ENCODE peak calls at places on chromosomes 1 and 21, in six cellular contexts. E is K562, O is GM12891, J is HepG2, V is H1, G is GM12878. N is an unnamed sample.

GRCh38 chr1:30373471-30374399 is 349.6 kb downstream of the MATN1 start:
- DNase-seq in V (no peak), O (no peak), J (no peak), E (no peak), G (no peak), N (no peak)

GRCh38 chr21:37266515-37267221 is 466 bp downstream of the VPS26C start:
- DNase-seq in V (no peak), E (no peak), J (peak), O (no peak), G (no peak), N (no peak)

GRCh38 chr1:204220217-204220616 is 6.4 kb upstream of the GOLT1A start:
- DNase-seq in V (no peak), J (no peak), G (no peak), E (no peak), O (no peak), N (no peak)

GRCh38 chr1:207486210-207486609 is 9.7 kb upstream of the CR1 start:
- DNase-seq in J (no peak), E (no peak), O (no peak), G (no peak), V (no peak), N (no peak)

GRCh38 chr21:44845418-44846200 is 27.7 kb upstream of the SUMO3 start:
- DNase-seq in J (peak), V (peak), E (peak), O (peak), G (no peak), N (no peak)

GRCh38 chr1:99755664-99756063 is 10.8 kb downstream of the FRRS1 start:
- DNase-seq in G (no peak), V (no peak), J (no peak), O (no peak), E (no peak), N (no peak)

GRCh38 chr1:108080448-108080847 is 115.5 kb upstream of the VAV3 start:
- DNase-seq in V (no peak), E (no peak), G (no peak), J (no peak), O (no peak), N (no peak)

GRCh38 chr1:64087768-64088167 is 115.7 kb upstream of the UBE2U start:
- DNase-seq in E (no peak), G (no peak), O (no peak), J (no peak), V (no peak), N (no peak)

GRCh38 chr1:231558711-231559205 is 30.3 kb downstream of the TSNAX start:
- DNase-seq in V (no peak), O (no peak), G (no peak), J (no peak), E (no peak), N (no peak)

GRCh38 chr1:87927391-87928073 is 598.9 kb downstream of the LMO4 start:
- DNase-seq in J (no peak), O (no peak), V (no peak), G (no peak), E (no peak), N (no peak)

GRCh38 chr1:180950321-180950720 is 37.6 kb downstream of the KIAA1614 start:
- DNase-seq in J (no peak), G (no peak), V (no peak), O (no peak), E (no peak), N (no peak)

GRCh38 chr1:74857676-74858075 is 124.7 kb downstream of the TYW3 start:
- DNase-seq in E (no peak), V (no peak), J (no peak), G (no peak), O (no peak), N (no peak)

GRCh38 chr1:47403321-47403720 is 12.8 kb upstream of the FOXE3 start:
- DNase-seq in E (no peak), V (no peak), O (no peak), J (no peak), G (no peak), N (no peak)

GRCh38 chr1:111204211-111204883 is 3.9 kb upstream of the DENND2D start:
- DNase-seq in G (peak), E (no peak), O (peak), V (no peak), J (no peak), N (peak)

GRCh38 chr1:84267476-84267875 is 34.0 kb upstream of the SAMD13 start:
- DNase-seq in E (no peak), G (no peak), J (no peak), O (no peak), V (no peak), N (no peak)

GRCh38 chr1:54221113-54221834 is 21.3 kb downstream of the MRPL37 start:
- DNase-seq in O (no peak), G (no peak), V (no peak), E (no peak), J (no peak), N (no peak)

GRCh38 chr1:54220004-54220811 is 20.2 kb downstream of the MRPL37 start:
- DNase-seq in E (no peak), O (no peak), J (peak), V (no peak), G (no peak), N (no peak)

GRCh38 chr1:54221867-54222484 is 22.0 kb downstream of the MRPL37 start:
- DNase-seq in G (no peak), J (no peak), O (no peak), V (no peak), E (peak), N (no peak)

GRCh38 chr1:54219688-54220003 is 19.7 kb downstream of the MRPL37 start:
- DNase-seq in E (no peak), V (no peak), G (no peak), J (no peak), O (no peak), N (no peak)

DNA sequence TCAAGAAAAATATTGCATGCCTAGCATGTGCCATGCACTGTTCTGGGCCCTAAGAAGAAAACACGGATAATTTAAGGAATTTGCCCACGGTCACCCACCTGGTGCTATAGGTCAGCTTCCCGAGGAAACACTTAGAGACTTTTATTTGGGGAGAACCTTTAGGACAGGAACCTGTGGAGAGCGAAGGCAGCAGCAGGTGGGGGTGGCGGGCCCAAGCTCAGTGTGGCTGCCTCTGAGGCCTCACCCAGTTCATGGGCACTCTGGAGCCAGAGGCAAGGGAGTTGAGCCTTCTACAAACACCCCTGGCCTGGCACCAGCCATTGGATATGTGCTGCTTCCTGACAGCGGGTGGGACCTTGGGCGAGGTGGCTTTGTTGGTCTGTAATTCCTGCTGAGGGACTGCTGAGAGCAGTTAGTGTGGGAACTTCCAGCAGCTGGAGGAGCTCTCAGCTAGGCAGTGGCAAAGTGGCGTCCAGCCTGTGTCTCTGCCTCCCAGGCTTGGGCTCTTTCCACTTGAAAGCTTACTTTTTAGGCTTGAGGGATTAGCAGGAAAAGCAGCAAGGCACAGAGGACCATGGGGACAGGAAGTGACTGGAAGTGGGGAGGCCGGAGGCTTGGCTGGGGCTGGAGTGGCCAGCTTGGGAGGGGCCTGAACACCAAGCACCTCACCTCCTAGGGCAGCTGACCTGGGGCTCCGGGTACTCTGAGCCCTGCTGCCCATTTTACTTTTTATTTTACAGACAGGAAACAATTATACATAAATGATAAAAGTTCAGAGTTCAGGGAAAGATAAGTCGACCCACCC is 19.1 kb downstream of the MRPL37 start:
- DNase-seq in G (no peak), V (no peak), O (no peak), E (no peak), J (no peak), N (no peak)
- TF ChIP-seq POLR2A in G (no peak), V (no peak), O (no peak), E (peak), J (no peak), N (no peak)

DNA sequence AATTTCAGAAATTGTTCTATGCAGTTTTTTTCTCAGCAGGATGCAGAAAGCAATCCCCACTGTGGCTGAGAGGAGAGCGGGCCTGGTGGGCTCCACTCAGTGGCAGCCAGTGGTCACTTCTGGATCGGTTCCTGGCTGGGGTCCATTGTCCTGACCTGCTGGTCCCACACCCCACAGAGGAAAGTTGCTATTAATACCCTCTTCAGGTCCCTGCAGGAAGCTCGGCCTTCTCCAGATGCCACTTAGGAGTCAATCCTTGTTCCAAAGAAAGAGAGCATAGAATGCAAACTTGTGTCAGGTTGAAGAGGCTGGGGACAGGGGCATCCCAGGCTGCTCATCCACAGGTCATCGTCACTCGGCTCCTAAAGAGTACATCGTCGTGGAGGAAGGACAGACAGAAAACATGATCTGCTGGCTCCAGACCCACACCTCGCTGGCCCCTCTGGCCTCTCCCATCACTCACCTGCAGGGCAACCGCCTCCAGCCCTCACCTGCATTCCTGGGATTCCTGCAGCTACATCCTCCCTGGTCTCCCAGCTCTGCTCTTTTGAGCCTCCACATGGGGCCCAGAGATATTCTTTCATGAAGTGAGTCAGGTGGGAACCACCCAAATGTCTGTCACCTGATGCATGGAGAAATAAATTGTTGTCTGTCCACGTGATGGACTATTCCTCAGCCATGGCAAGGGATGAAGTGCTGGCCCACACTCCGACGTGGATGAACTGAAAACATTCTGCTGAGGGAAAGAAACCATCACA is 152.9 kb downstream of the PSMG1 start:
- DNase-seq in V (peak), G (no peak), E (no peak), J (no peak), O (no peak), N (no peak)
- TF ChIP-seq POLR2AphosphoS5 in V (peak), G (no peak), E (no peak), J (no peak), O (no peak), N (no peak)

GRCh38 chr1:77016371-77016770 is 149.1 kb downstream of the ST6GALNAC5 start:
- DNase-seq in E (no peak), J (no peak), V (no peak), G (no peak), O (no peak), N (no peak)
- TF ChIP-seq TAF1 in E (no peak), J (no peak), V (no peak), G (no peak), O (no peak), N (no peak)

DNA sequence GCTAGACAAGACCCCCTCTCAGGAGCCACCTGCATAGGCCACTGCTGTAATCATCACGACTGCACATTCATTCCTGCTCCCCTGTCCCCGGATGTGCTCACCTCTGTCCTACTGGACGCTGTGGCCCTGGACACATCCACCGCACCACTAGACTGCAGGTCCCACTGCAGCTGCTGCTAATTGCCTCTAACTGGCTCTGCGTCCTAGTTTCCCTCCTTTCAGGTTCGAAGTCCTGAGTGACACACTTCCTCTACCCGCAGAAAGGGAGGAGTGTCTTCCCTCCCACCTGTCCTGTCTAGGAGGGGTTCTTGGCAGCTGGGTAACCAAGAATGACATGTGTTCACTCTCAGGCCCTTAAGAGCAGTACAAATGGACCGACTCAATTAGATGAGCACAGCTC is 40.5 kb upstream of the ITPKB start:
- DNase-seq in O (no peak), E (no peak), V (no peak), G (no peak), J (no peak), N (no peak)
- TF ChIP-seq POLR2A in O (no peak), E (no peak), V (no peak), G (no peak), J (no peak), N (no peak)

GRCh38 chr21:15742694-15743093 is 12.9 kb downstream of the USP25 start:
- DNase-seq in O (no peak), V (no peak), J (no peak), G (no peak), E (no peak), N (no peak)
- TF ChIP-seq POLR2AphosphoS5 in O (no peak), V (peak), J (no peak), G (no peak), E (no peak), N (no peak)